ENCODE peak calls at places on chromosome 3, in five cellular contexts. M is ovary, K is PC-9, A is COR-L47, V is brain pericyte. L is an unnamed sample.

GRCh38 chr3:42988097-42988496 is 9.0 kb downstream of the GASK1A start:
- DNase-seq in M (no peak), K (no peak), A (no peak), V (no peak), L (no peak)

GRCh38 chr3:13348671-13349396 is 71.3 kb downstream of the NUP210 start:
- DNase-seq in M (no peak), K (no peak), A (no peak), V (peak; percentile 90), L (no peak)

GRCh38 chr3:49397470-49397869 is 14.3 kb downstream of the RHOA start:
- DNase-seq in M (no peak), K (no peak), A (no peak), V (peak; percentile 41), L (no peak)

GRCh38 chr3:124325248-124325647 is 333.3 kb upstream of the ROPN1 start:
- DNase-seq in M (no peak), K (no peak), A (no peak), V (no peak), L (no peak)

GRCh38 chr3:108501538-108501937 is 8.9 kb downstream of the MYH15 start:
- DNase-seq in M (no peak), K (no peak), A (no peak), V (no peak), L (no peak)

GRCh38 chr3:51706788-51707731 is at the start of gene GRM2:
- DNase-seq in M (peak; percentile 88), K (no peak), A (peak; percentile 55), V (peak; percentile 27), L (no peak)

GRCh38 chr3:10459954-10460754 is 45.2 kb downstream of the ATP2B2 start:
- DNase-seq in M (no peak), K (peak; percentile 52), A (no peak), V (peak; percentile 52), L (peak; percentile 33)

GRCh38 chr3:52317601-52318000 is 1.5 kb downstream of the DNAH1 start:
- DNase-seq in M (peak; percentile 82), K (no peak), A (no peak), V (no peak), L (no peak)

GRCh38 chr3:98573231-98573728 is 20.1 kb downstream of the CPOX start:
- DNase-seq in M (no peak), K (no peak), A (peak; percentile 1), V (no peak), L (no peak)

GRCh38 chr3:33717616-33717865 is 513 bp downstream of the CLASP2 start:
- DNase-seq in M (peak; percentile 79), K (no peak), A (no peak), V (no peak), L (no peak)

GRCh38 chr3:161372321-161373260 is 1.3 kb upstream of the SPTSSB start:
- DNase-seq in M (no peak), K (no peak), A (peak; percentile 93), V (no peak), L (no peak)

GRCh38 chr3:37546876-37547275 is 314.8 kb upstream of the CTDSPL start:
- DNase-seq in M (no peak), K (no peak), A (no peak), V (no peak), L (no peak)

GRCh38 chr3:77539014-77539413 is 499.1 kb downstream of the ROBO2 start:
- DNase-seq in M (no peak), K (no peak), A (no peak), V (no peak), L (no peak)

GRCh38 chr3:98012974-98013373 is 22.1 kb downstream of the GABRR3 start:
- DNase-seq in M (no peak), K (no peak), A (no peak), V (no peak), L (no peak)

GRCh38 chr3:150798122-150798618 is 35.2 kb upstream of the SIAH2 start:
- DNase-seq in M (no peak), K (no peak), A (no peak), V (peak; percentile 47), L (no peak)

GRCh38 chr3:25662921-25663320 is 1.8 kb downstream of the TOP2B start:
- DNase-seq in M (no peak), K (no peak), A (no peak), V (no peak), L (no peak)

GRCh38 chr3:2810723-2811122 is 299.5 kb downstream of the IL5RA start:
- DNase-seq in M (no peak), K (no peak), A (no peak), V (no peak), L (no peak)

GRCh38 chr3:192825657-192826200 is 91.9 kb downstream of the MB21D2 start:
- DNase-seq in M (no peak), K (peak; percentile 75), A (peak; percentile 100), V (no peak), L (peak; percentile 41)

GRCh38 chr3:81764665-81765064 is 3.2 kb upstream of the GBE1 start:
- DNase-seq in M (no peak), K (no peak), A (no peak), V (no peak), L (no peak)

GRCh38 chr3:71064976-71065763 is 518.4 kb downstream of the FOXP1 start:
- DNase-seq in M (peak; percentile 81), K (no peak), A (peak; percentile 37), V (no peak), L (no peak)

GRCh38 chr3:52636673-52637072 is 49.0 kb downstream of the PBRM1 start:
- DNase-seq in M (no peak), K (peak; percentile 81), A (no peak), V (no peak), L (no peak)

GRCh38 chr3:171809513-171810277 is 588 bp downstream of the PLD1 start:
- DNase-seq in M (peak; percentile 82), K (peak; percentile 86), A (peak; percentile 78), V (no peak), L (no peak)

GRCh38 chr3:64209866-64210609 is 15.2 kb downstream of the PRICKLE2 start:
- DNase-seq in M (peak; percentile 80), K (peak; percentile 53), A (no peak), V (no peak), L (no peak)

GRCh38 chr3:119350114-119350513 is 55.9 kb downstream of the ARHGAP31 start:
- DNase-seq in M (no peak), K (no peak), A (no peak), V (no peak), L (no peak)

GRCh38 chr3:100183608-100184125 is 69.4 kb upstream of the FILIP1L start:
- DNase-seq in M (no peak), K (no peak), A (no peak), V (no peak), L (no peak)

GRCh38 chr3:196281962-196282361 is 5.6 kb downstream of the PCYT1A start:
- DNase-seq in M (no peak), K (no peak), A (no peak), V (no peak), L (no peak)

GRCh38 chr3:48142316-48142870 is 45.8 kb downstream of the CDC25A start:
- DNase-seq in M (no peak), K (no peak), A (peak; percentile 47), V (no peak), L (peak; percentile 71)

GRCh38 chr3:181230258-181230657 is 240.7 kb upstream of the DNAJC19 start:
- DNase-seq in M (no peak), K (no peak), A (no peak), V (no peak), L (no peak)

GRCh38 chr3:71593106-71593505 is 9.6 kb upstream of the FOXP1 start:
- DNase-seq in M (no peak), K (no peak), A (no peak), V (no peak), L (no peak)

GRCh38 chr3:9124725-9125124 is 124.7 kb downstream of the SRGAP3 start:
- DNase-seq in M (no peak), K (no peak), A (no peak), V (no peak), L (no peak)

GRCh38 chr3:126259411-126260391 is 79.3 kb upstream of the ALDH1L1 start:
- DNase-seq in M (peak; percentile 79), K (no peak), A (no peak), V (no peak), L (no peak)